ENCODE peak calls at places on chromosomes 6 and 20, in four cellular contexts. One of them, this sample, is unnamed.

GRCh38 chr20:40646321-40647212 is 42.5 kb downstream of the MAFB start:
- DNase-seq in epithelial cell of esophagus: no peak
- DNase-seq in AG10803: no peak
- DNase-seq in testis: no peak
- DNase-seq in this sample: peak

GRCh38 chr6:105431226-105431625 is 28.3 kb upstream of the PREP start:
- DNase-seq in AG10803: peak
- DNase-seq in testis: no peak
- DNase-seq in epithelial cell of esophagus: peak
- DNase-seq in this sample: peak

GRCh38 chr6:169859401-169859977 is 108.1 kb downstream of the ERMARD start:
- DNase-seq in AG10803: no peak
- DNase-seq in testis: no peak
- DNase-seq in epithelial cell of esophagus: no peak
- DNase-seq in this sample: no peak

GRCh38 chr20:62953839-62954703 is 1.6 kb downstream of the SLC17A9 start:
- DNase-seq in AG10803: peak
- DNase-seq in epithelial cell of esophagus: peak
- DNase-seq in testis: peak
- DNase-seq in this sample: peak

GRCh38 chr6:35213161-35213823 is 464 bp upstream of the SCUBE3 start:
- DNase-seq in AG10803: no peak
- DNase-seq in testis: peak
- DNase-seq in epithelial cell of esophagus: no peak
- DNase-seq in this sample: no peak

GRCh38 chr6:109165392-109165964 is 70.2 kb downstream of the CEP57L1 start:
- DNase-seq in testis: no peak
- DNase-seq in epithelial cell of esophagus: peak
- DNase-seq in AG10803: peak
- DNase-seq in this sample: peak

GRCh38 chr6:52725530-52726192 is 37.6 kb downstream of the GSTA2 start:
- DNase-seq in testis: no peak
- DNase-seq in epithelial cell of esophagus: peak
- DNase-seq in AG10803: peak
- DNase-seq in this sample: peak

GRCh38 chr6:170222498-170223471 is 68.1 kb downstream of the DLL1 start:
- DNase-seq in epithelial cell of esophagus: peak
- DNase-seq in testis: peak
- DNase-seq in AG10803: no peak
- DNase-seq in this sample: peak

GRCh38 chr6:124682751-124683150 is 279.5 kb upstream of the RNF217 start:
- DNase-seq in AG10803: no peak
- DNase-seq in testis: no peak
- DNase-seq in epithelial cell of esophagus: no peak
- DNase-seq in this sample: no peak

GRCh38 chr6:70289299-70289698 is 13.6 kb downstream of the COL9A1 start:
- DNase-seq in testis: no peak
- DNase-seq in AG10803: no peak
- DNase-seq in epithelial cell of esophagus: no peak
- DNase-seq in this sample: no peak
- TF ChIP-seq CTCF in testis: no peak
- TF ChIP-seq CTCF in AG10803: no peak
- TF ChIP-seq CTCF in epithelial cell of esophagus: peak
- TF ChIP-seq CTCF in this sample: peak

GRCh38 chr6:1479095-1479494 is 89.7 kb downstream of the FOXF2 start:
- DNase-seq in AG10803: peak
- DNase-seq in testis: no peak
- DNase-seq in epithelial cell of esophagus: no peak
- DNase-seq in this sample: peak
- TF ChIP-seq CTCF in AG10803: peak
- TF ChIP-seq CTCF in testis: no peak
- TF ChIP-seq CTCF in epithelial cell of esophagus: no peak
- TF ChIP-seq CTCF in this sample: peak

GRCh38 chr6:34074064-34074739 is 71.7 kb downstream of the GRM4 start:
- DNase-seq in testis: no peak
- DNase-seq in epithelial cell of esophagus: no peak
- DNase-seq in AG10803: no peak
- DNase-seq in this sample: no peak
- TF ChIP-seq CTCF in testis: no peak
- TF ChIP-seq CTCF in epithelial cell of esophagus: peak
- TF ChIP-seq CTCF in AG10803: no peak
- TF ChIP-seq CTCF in this sample: no peak

DNA sequence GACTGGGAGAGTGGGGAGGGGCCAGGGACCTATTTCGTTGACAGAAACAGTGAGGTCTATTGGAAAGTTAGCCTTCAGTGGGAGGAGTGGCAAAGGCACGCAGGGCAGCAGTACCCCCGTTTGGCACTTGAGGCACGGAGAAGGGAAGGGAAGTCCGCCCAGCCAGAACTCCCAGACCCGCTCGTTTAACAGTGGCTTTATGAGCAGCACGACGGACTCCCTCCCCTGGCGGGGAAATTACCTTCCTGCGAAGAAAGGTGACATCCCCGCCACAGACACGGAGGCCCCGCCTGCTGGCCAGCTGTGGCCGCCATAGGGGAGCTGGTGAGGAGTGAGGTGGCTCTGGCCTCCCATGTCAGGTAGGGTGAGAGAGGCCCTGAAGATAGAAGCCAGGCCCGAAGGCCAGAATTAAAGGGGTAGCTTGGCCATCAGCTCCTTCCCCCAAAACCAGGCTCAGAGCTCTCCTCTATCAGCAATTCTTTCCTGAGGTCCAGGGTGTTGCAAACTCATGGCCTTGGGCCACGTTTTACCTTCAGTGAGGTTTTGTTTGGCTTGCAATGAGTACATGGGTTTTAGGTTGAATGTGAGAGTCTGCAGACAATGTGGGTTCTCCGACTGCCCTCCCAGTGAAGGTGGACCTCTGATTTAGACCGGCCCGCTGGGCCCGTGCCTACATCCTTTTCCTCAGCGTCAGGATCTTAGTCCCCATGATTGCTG is 123.7 kb downstream of the MRPL14 start:
- DNase-seq in testis: no peak
- DNase-seq in AG10803: no peak
- DNase-seq in epithelial cell of esophagus: no peak
- DNase-seq in this sample: no peak
- TF ChIP-seq CTCF in testis: no peak
- TF ChIP-seq CTCF in AG10803: no peak
- TF ChIP-seq CTCF in epithelial cell of esophagus: no peak
- TF ChIP-seq CTCF in this sample: no peak

GRCh38 chr6:160489091-160489490 is 140.9 kb downstream of the SLC22A3 start:
- DNase-seq in epithelial cell of esophagus: no peak
- DNase-seq in testis: no peak
- DNase-seq in AG10803: no peak
- DNase-seq in this sample: no peak
- TF ChIP-seq CTCF in epithelial cell of esophagus: no peak
- TF ChIP-seq CTCF in testis: no peak
- TF ChIP-seq CTCF in AG10803: no peak
- TF ChIP-seq CTCF in this sample: no peak

GRCh38 chr6:27138837-27139752 is 108.4 kb upstream of the PRSS16 start:
- DNase-seq in epithelial cell of esophagus: peak
- DNase-seq in testis: peak
- DNase-seq in AG10803: no peak
- DNase-seq in this sample: peak
- TF ChIP-seq CTCF in epithelial cell of esophagus: peak
- TF ChIP-seq CTCF in testis: no peak
- TF ChIP-seq CTCF in AG10803: no peak
- TF ChIP-seq CTCF in this sample: no peak

GRCh38 chr6:72216222-72217106 is 330.1 kb downstream of the RIMS1 start:
- DNase-seq in epithelial cell of esophagus: peak
- DNase-seq in testis: no peak
- DNase-seq in AG10803: no peak
- DNase-seq in this sample: no peak

GRCh38 chr6:72217626-72218025 is 331.3 kb downstream of the RIMS1 start:
- DNase-seq in epithelial cell of esophagus: no peak
- DNase-seq in testis: no peak
- DNase-seq in AG10803: no peak
- DNase-seq in this sample: no peak

GRCh38 chr6:72212686-72213085 is 326.3 kb downstream of the RIMS1 start:
- DNase-seq in AG10803: no peak
- DNase-seq in testis: no peak
- DNase-seq in epithelial cell of esophagus: no peak
- DNase-seq in this sample: no peak

GRCh38 chr6:72219536-72219935 is 333.2 kb downstream of the RIMS1 start:
- DNase-seq in testis: no peak
- DNase-seq in AG10803: peak
- DNase-seq in epithelial cell of esophagus: no peak
- DNase-seq in this sample: no peak

DNA sequence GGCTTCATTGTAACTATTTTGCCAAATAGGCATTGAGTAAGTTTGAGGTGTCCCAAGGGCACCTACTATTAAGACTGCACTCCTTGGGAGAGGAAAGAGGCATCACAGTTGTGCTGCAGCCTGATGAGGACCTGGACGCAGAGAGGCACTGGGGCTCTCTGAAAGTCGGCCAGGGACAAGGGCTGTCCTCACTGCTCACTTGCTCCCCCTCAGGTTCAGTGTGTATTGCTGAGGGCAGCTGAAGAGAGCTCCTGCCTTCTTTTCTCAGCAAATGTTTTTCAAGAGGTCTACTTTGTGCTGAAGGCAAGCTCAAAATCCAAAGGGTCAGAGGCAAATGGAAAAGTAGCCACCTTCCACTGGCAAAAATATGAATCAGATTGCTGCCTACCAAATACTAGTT is 331.8 kb downstream of the RIMS1 start:
- DNase-seq in epithelial cell of esophagus: peak
- DNase-seq in testis: peak
- DNase-seq in AG10803: peak
- DNase-seq in this sample: peak
- TF ChIP-seq CTCF in epithelial cell of esophagus: peak
- TF ChIP-seq CTCF in testis: no peak
- TF ChIP-seq CTCF in AG10803: peak
- TF ChIP-seq CTCF in this sample: peak